ENCODE peak calls at places on chromosomes 16 and 17, in seven cellular contexts. D is spleen, B is vagina, L is stomach, E is transverse colon, G is H1, I is endothelial cell of umbilical vein. R is an unnamed sample.

GRCh38 chr17:29039764-29040598 is 3.0 kb upstream of the PIPOX start:
- DNase-seq in D (no peak), B (no peak), L (no peak), E (no peak), G (no peak), I (no peak), R (peak)

GRCh38 chr17:2695961-2696760 is 15.4 kb downstream of the CLUH start:
- DNase-seq in D (peak), B (no peak), L (peak), E (peak), G (no peak), I (no peak), R (no peak)

GRCh38 chr17:40538019-40538935 is 27.0 kb downstream of the CCR7 start:
- DNase-seq in D (peak), B (no peak), L (no peak), E (no peak), G (no peak), I (no peak), R (peak)

GRCh38 chr16:50224297-50224696 is 42.1 kb upstream of the ADCY7 start:
- DNase-seq in D (no peak), B (no peak), L (no peak), E (no peak), G (no peak), I (no peak), R (no peak)

GRCh38 chr17:57861000-57861736 is 11.3 kb upstream of the MRPS23 start:
- DNase-seq in D (peak), B (peak), L (peak), E (peak), G (no peak), I (peak), R (peak)

GRCh38 chr17:64531955-64532371 is 25.2 kb downstream of the CEP95 start:
- DNase-seq in D (no peak), B (no peak), L (no peak), E (no peak), G (no peak), I (no peak), R (no peak)

GRCh38 chr17:19376799-19377198 is 1.5 kb upstream of the MAPK7 start:
- DNase-seq in D (no peak), B (no peak), L (no peak), E (no peak), G (no peak), I (no peak), R (no peak)

GRCh38 chr17:78559749-78560368 is 17.3 kb downstream of the DNAH17 start:
- DNase-seq in D (no peak), B (no peak), L (no peak), E (no peak), G (peak), I (no peak), R (no peak)

GRCh38 chr17:57104461-57105175 is 19.6 kb downstream of the AKAP1 start:
- DNase-seq in D (peak), B (no peak), L (no peak), E (no peak), G (no peak), I (no peak), R (no peak)

GRCh38 chr17:76989519-76989918 is 121.3 kb downstream of the MGAT5B start:
- DNase-seq in D (peak), B (no peak), L (no peak), E (no peak), G (no peak), I (no peak), R (no peak)

GRCh38 chr17:2309338-2310143 is 5.8 kb downstream of the SRR start:
- DNase-seq in D (no peak), B (no peak), L (no peak), E (no peak), G (no peak), I (no peak), R (no peak)

GRCh38 chr17:31598921-31599571 is 207.6 kb downstream of the RAB11FIP4 start:
- DNase-seq in D (no peak), B (no peak), L (no peak), E (no peak), G (no peak), I (no peak), R (no peak)

GRCh38 chr16:79717324-79717848 is 116.8 kb upstream of the MAF start:
- DNase-seq in D (no peak), B (no peak), L (no peak), E (no peak), G (no peak), I (no peak), R (no peak)

GRCh38 chr16:88533945-88534641 is 36.1 kb upstream of the ZC3H18 start:
- DNase-seq in D (peak), B (no peak), L (peak), E (peak), G (peak), I (peak), R (peak)

GRCh38 chr16:67936124-67936875 is at the start of gene PSMB10:
- DNase-seq in D (peak), B (no peak), L (peak), E (no peak), G (no peak), I (peak), R (peak)

GRCh38 chr17:38751803-38752118 is 780 bp upstream of the PSMB3 start:
- DNase-seq in D (peak), B (no peak), L (peak), E (peak), G (no peak), I (peak), R (peak)

GRCh38 chr17:50102164-50102991 is 7.2 kb downstream of the PDK2 start:
- DNase-seq in D (no peak), B (no peak), L (peak), E (peak), G (no peak), I (no peak), R (no peak)

GRCh38 chr16:14302399-14303181 is 231.5 kb downstream of the MRTFB start:
- DNase-seq in D (peak), B (no peak), L (no peak), E (peak), G (no peak), I (peak), R (no peak)

GRCh38 chr17:14138649-14139048 is 69.3 kb downstream of the COX10 start:
- DNase-seq in D (no peak), B (no peak), L (no peak), E (no peak), G (no peak), I (no peak), R (no peak)

GRCh38 chr16:379183-379960 is 2.4 kb downstream of the PGAP6 start:
- DNase-seq in D (peak), B (no peak), L (peak), E (peak), G (peak), I (no peak), R (peak)

GRCh38 chr16:3363793-3364192 is 8.1 kb downstream of the OR2C1 start:
- DNase-seq in D (no peak), B (no peak), L (no peak), E (no peak), G (no peak), I (no peak), R (no peak)

GRCh38 chr16:2842340-2843000 is 12.4 kb downstream of the ZG16B start:
- DNase-seq in D (peak), B (no peak), L (peak), E (peak), G (no peak), I (no peak), R (no peak)

GRCh38 chr16:72938426-72939164 is 109.3 kb downstream of the ZFHX3 start:
- DNase-seq in D (peak), B (peak), L (peak), E (peak), G (no peak), I (peak), R (peak)

GRCh38 chr17:1736348-1737281 is 6.1 kb upstream of the SERPINF2 start:
- DNase-seq in D (peak), B (no peak), L (peak), E (peak), G (no peak), I (no peak), R (no peak)

GRCh38 chr17:62870581-62870964 is 62.5 kb upstream of the MARCHF10 start:
- DNase-seq in D (no peak), B (peak), L (no peak), E (no peak), G (no peak), I (no peak), R (no peak)

GRCh38 chr16:4612474-4612931 is 2.2 kb downstream of the UBALD1 start:
- DNase-seq in D (peak), B (no peak), L (no peak), E (no peak), G (no peak), I (no peak), R (no peak)

GRCh38 chr17:50668025-50668837 is 33.5 kb downstream of the ABCC3 start:
- DNase-seq in D (no peak), B (no peak), L (no peak), E (no peak), G (no peak), I (peak), R (no peak)

GRCh38 chr16:75202069-75202590 is 4.8 kb downstream of the CTRB2 start:
- DNase-seq in D (peak), B (no peak), L (no peak), E (no peak), G (no peak), I (no peak), R (no peak)

GRCh38 chr17:63431939-63432804 is 13.9 kb downstream of the CYB561 start:
- DNase-seq in D (peak), B (no peak), L (no peak), E (peak), G (no peak), I (peak), R (peak)

GRCh38 chr17:17515921-17516295 is 19.7 kb upstream of the RASD1 start:
- DNase-seq in D (no peak), B (no peak), L (no peak), E (no peak), G (no peak), I (no peak), R (no peak)

DNA sequence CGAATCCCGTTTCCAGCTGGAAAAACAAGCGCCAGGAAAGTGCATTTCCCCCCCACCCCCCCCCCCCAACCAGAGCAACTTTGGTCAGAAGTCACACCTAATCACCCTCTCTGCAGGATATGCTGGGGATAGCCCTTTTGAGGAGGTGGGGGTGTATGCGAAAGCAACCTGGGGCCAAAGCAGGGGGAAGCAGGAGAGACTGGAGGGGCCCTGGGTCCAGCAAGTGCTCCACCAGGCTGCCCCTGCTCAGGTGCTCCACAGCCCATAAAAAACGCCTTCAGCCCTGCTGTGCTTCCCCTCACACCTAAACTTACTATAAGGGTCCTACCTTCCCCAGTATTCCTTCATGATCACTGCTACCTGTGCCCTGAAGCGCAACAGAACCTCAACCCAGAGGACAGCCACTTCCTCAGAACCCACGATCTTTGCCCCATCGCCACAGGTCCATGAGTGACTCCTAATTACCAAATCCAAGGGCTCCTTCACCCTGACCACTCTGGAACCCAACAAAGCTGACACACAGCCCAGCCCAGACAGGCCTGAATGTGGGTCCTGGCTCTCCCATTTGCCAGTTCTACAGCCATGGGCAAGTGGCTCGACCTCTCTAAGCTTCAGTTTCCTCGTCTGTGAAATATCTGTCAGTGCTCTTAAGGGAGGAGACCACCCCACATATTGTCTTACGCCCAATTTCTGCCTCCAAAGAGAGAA is 18.1 kb upstream of the ENDOV start:
- DNase-seq in D (no peak), B (no peak), L (no peak), E (no peak), G (no peak), I (no peak), R (no peak)
- TF ChIP-seq POLR2AphosphoS5 in D (peak), B (no peak), L (no peak), E (no peak), G (no peak), I (peak), R (no peak)

GRCh38 chr17:81696218-81696941 is 6.8 kb upstream of the MRPL12 start:
- DNase-seq in D (no peak), B (no peak), L (no peak), E (no peak), G (no peak), I (no peak), R (no peak)
- TF ChIP-seq POLR2A in D (no peak), B (no peak), L (no peak), E (no peak), G (no peak), I (no peak), R (no peak)

GRCh38 chr16:23403547-23403946 is 49.4 kb downstream of the COG7 start:
- DNase-seq in D (peak), B (no peak), L (no peak), E (no peak), G (no peak), I (no peak), R (no peak)
- H3K27ac ChIP-seq in D (no peak), B (no peak), L (peak), E (no peak), G (no peak), I (no peak), R (no peak)

GRCh38 chr16:11581677-11582076 is 5.0 kb downstream of the LITAF start:
- DNase-seq in D (no peak), B (no peak), L (no peak), E (no peak), G (no peak), I (no peak), R (no peak)

GRCh38 chr16:11585460-11586374 is 1.0 kb downstream of the LITAF start:
- DNase-seq in D (peak), B (no peak), L (peak), E (peak), G (no peak), I (no peak), R (no peak)

GRCh38 chr16:11582157-11582814 is 4.4 kb downstream of the LITAF start:
- DNase-seq in D (no peak), B (no peak), L (no peak), E (no peak), G (no peak), I (no peak), R (no peak)

GRCh38 chr16:11583171-11583570 is 3.5 kb downstream of the LITAF start:
- DNase-seq in D (peak), B (no peak), L (no peak), E (no peak), G (no peak), I (no peak), R (no peak)

GRCh38 chr16:11583889-11584565 is 2.7 kb downstream of the LITAF start:
- DNase-seq in D (peak), B (no peak), L (peak), E (peak), G (no peak), I (no peak), R (peak)
- TF ChIP-seq POLR2AphosphoS5 in D (peak), B (no peak), L (no peak), E (peak), G (no peak), I (no peak), R (peak)

GRCh38 chr16:81073560-81074330 is 3.3 kb downstream of the C16orf46 start:
- DNase-seq in D (no peak), B (no peak), L (no peak), E (no peak), G (no peak), I (no peak), R (no peak)

GRCh38 chr16:81080233-81080632 is 3.2 kb upstream of the C16orf46 start:
- DNase-seq in D (no peak), B (no peak), L (no peak), E (no peak), G (no peak), I (no peak), R (no peak)

GRCh38 chr16:81076566-81077076 is 417 bp downstream of the C16orf46 start:
- DNase-seq in D (peak), B (peak), L (peak), E (peak), G (no peak), I (no peak), R (peak)

GRCh38 chr16:81081007-81081406 is 4.0 kb upstream of the C16orf46 start:
- DNase-seq in D (no peak), B (no peak), L (no peak), E (no peak), G (no peak), I (no peak), R (no peak)

DNA sequence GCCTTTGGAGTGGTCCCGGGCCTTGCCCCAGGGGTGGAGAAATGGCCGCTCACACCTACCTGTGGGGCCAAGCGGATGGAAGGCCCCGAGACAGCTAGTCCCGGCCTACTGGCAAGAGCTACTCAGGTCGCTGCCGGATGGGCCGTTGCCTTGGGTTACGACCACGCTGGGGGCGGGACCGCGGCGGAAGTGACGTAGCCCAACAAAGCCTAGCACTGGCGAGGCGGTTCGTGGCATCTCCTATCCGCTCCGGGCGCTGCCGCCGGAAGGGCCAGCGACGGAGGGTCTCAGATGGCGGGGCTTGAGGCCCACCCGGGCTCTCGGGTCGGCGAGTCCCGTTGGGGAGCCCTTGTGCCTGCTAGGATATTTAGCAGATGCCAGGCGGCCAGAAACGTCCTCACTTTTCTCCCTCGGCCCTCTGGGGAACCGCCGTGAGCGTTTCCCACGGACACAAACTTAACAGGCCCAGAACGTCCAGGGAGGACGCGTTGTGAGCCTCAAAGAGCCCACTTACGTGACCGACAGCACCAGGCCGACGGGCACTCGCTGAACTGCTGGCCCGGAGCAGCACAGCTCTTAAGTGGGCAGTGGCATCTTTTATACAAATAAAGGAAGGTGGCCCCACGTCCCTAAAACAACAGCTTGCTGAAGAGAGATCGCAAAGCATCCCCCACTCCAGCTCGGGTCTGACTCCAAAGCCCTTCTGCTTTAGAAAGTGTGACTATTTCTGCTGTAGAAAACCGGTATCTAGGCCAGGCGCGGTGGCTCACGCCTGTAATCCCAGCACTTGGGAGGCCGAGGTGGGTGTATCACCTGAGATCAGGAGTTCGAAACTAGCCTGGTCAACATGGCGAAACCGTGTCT is at the start of gene C16orf46:
- DNase-seq in D (peak), B (peak), L (peak), E (peak), G (peak), I (peak), R (peak)
- TF ChIP-seq POLR2A in D (no peak), B (no peak), L (no peak), E (peak), G (peak), I (peak), R (peak)

R was measured in prostate gland.